ENCODE peak calls at places on chromosomes 6 and 20, in five cellular contexts. M is trophoblast cell, D is IMR-90, I is mesendoderm, L is H9. Q is an unnamed sample.

GRCh38 chr20:4113996-4114603 is 98.7 kb upstream of the RNF24 start:
- DNase-seq in M (no peak), D (no peak), I (peak), L (no peak), Q (no peak)

GRCh38 chr6:35727206-35727934 is 9.5 kb upstream of the ARMC12 start:
- DNase-seq in M (peak), D (peak), I (peak), L (peak), Q (peak)

GRCh38 chr20:41408131-41408789 is 41.6 kb upstream of the EMILIN3 start:
- DNase-seq in M (no peak), D (no peak), I (no peak), L (no peak), Q (no peak)

GRCh38 chr6:125700591-125701353 is 48.7 kb upstream of the HEY2 start:
- DNase-seq in M (no peak), D (no peak), I (peak), L (peak), Q (no peak)

GRCh38 chr20:13221673-13222318 is 722 bp downstream of the ISM1 start:
- DNase-seq in M (peak), D (peak), I (peak), L (peak), Q (peak)

GRCh38 chr20:38018385-38018784 is 14.9 kb downstream of the TTI1 start:
- DNase-seq in M (no peak), D (no peak), I (no peak), L (no peak), Q (no peak)

GRCh38 chr6:5671162-5671561 is 335.6 kb downstream of the NRN1 start:
- DNase-seq in M (peak), D (peak), I (peak), L (no peak), Q (peak)

GRCh38 chr20:884983-885952 is 30.9 kb downstream of the ANGPT4 start:
- DNase-seq in M (peak), D (peak), I (peak), L (peak), Q (peak)

GRCh38 chr20:49367113-49367512 is 89.3 kb upstream of the ZNFX1 start:
- DNase-seq in M (no peak), D (no peak), I (no peak), L (no peak), Q (no peak)

GRCh38 chr20:46293084-46293483 is 15.2 kb downstream of the CDH22 start:
- DNase-seq in M (peak), D (peak), I (peak), L (no peak), Q (peak)

GRCh38 chr6:24951831-24952299 is 16.1 kb upstream of the RIPOR2 start:
- DNase-seq in M (no peak), D (no peak), I (no peak), L (no peak), Q (no peak)

GRCh38 chr6:156869986-156870398 is 92.8 kb downstream of the ARID1B start:
- DNase-seq in M (no peak), D (no peak), I (peak), L (peak), Q (no peak)

GRCh38 chr6:156873654-156874380 is 96.6 kb downstream of the ARID1B start:
- DNase-seq in M (no peak), D (no peak), I (no peak), L (no peak), Q (no peak)

GRCh38 chr6:156875062-156875461 is 97.9 kb downstream of the ARID1B start:
- DNase-seq in M (no peak), D (no peak), I (no peak), L (no peak), Q (no peak)

GRCh38 chr6:156870926-156871539 is 93.9 kb downstream of the ARID1B start:
- DNase-seq in M (no peak), D (no peak), I (no peak), L (no peak), Q (no peak)

GRCh38 chr6:156872903-156873302 is 95.7 kb downstream of the ARID1B start:
- DNase-seq in M (no peak), D (no peak), I (no peak), L (no peak), Q (no peak)
- H2AK5ac ChIP-seq in M (no peak), D (no peak), I (no peak), L (no peak), Q (no peak)

GRCh38 chr6:16184129-16184528 is 54.3 kb upstream of the GMPR start:
- DNase-seq in M (peak), D (peak), I (peak), L (peak), Q (peak)
- H2AK5ac ChIP-seq in M (no peak), D (no peak), I (no peak), L (no peak), Q (peak)

GRCh38 chr6:168683621-168684020 is 242.6 kb downstream of the SMOC2 start:
- DNase-seq in M (no peak), D (no peak), I (no peak), L (no peak), Q (no peak)

GRCh38 chr6:168684906-168685305 is 243.9 kb downstream of the SMOC2 start:
- DNase-seq in M (no peak), D (no peak), I (no peak), L (no peak), Q (no peak)

GRCh38 chr6:168686339-168686738 is 245.4 kb downstream of the SMOC2 start:
- DNase-seq in M (no peak), D (no peak), I (no peak), L (no peak), Q (no peak)

GRCh38 chr6:168686831-168687730 is 246.1 kb downstream of the SMOC2 start:
- DNase-seq in M (peak), D (no peak), I (no peak), L (no peak), Q (no peak)

DNA sequence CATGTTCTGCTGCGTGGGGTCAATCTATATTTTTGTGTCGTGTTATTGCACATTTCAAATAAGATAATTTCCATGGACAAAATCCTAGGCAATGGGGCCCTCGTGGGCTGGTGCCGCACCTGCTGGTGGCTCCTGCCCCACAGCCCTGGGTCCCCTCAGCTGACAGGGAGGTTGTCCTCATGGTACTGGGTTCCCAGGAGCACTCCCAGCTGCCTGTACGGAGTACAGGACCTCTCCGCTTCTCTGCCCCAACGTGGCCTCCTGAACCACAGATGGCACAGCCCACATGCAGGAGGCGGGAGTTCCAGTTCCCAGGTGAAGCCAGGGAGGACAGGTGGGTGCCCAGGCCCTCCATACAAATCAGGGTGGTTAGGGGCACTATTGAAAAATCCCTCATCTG is 243.5 kb downstream of the SMOC2 start:
- DNase-seq in M (no peak), D (no peak), I (no peak), L (no peak), Q (no peak)
- H2AK5ac ChIP-seq in M (peak), D (no peak), I (no peak), L (no peak), Q (no peak)

GRCh38 chr20:33727806-33728205 is 4.0 kb upstream of the ZNF341 start:
- DNase-seq in M (no peak), D (no peak), I (no peak), L (no peak), Q (no peak)
- H2AK5ac ChIP-seq in M (no peak), D (no peak), I (no peak), L (no peak), Q (no peak)

GRCh38 chr6:108966236-108966635 is 118.0 kb downstream of the ARMC2 start:
- DNase-seq in M (peak), D (no peak), I (no peak), L (no peak), Q (no peak)

GRCh38 chr6:108966855-108967755 is 118.9 kb downstream of the ARMC2 start:
- DNase-seq in M (peak), D (peak), I (peak), L (peak), Q (peak)

GRCh38 chr6:108969776-108970175 is 121.6 kb downstream of the ARMC2 start:
- DNase-seq in M (peak), D (no peak), I (no peak), L (no peak), Q (no peak)

GRCh38 chr6:108968325-108968724 is 120.1 kb downstream of the ARMC2 start:
- DNase-seq in M (peak), D (no peak), I (peak), L (peak), Q (no peak)

DNA sequence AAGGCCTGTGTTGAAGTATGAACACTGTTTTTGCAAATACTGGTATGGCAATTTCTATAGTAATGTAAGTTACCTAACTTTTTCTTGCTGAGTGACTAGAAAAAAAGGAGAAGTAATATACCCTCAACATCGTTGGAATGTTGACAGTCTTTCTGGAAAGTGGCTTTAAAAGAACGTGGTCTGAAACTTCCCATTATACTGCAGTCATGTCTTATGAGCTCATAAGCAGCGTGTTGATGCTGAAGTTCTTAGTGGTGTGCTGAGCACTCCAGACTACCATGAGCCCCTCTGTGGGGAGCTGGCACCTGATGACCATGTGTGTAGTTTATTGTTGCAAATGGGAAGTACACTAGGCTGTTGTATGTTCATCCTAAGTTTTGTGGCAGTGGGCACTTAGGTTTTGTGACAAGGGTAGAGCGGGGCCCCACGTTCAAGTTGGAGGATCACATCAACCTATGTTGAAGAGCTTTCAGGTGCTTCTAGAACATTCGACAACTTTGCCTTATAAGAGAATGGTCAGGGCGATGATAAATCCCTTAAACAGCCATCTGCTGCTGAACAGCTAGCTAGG is 120.6 kb downstream of the ARMC2 start:
- DNase-seq in M (peak), D (no peak), I (no peak), L (no peak), Q (no peak)
- H2AK5ac ChIP-seq in M (no peak), D (no peak), I (no peak), L (no peak), Q (no peak)

DNA sequence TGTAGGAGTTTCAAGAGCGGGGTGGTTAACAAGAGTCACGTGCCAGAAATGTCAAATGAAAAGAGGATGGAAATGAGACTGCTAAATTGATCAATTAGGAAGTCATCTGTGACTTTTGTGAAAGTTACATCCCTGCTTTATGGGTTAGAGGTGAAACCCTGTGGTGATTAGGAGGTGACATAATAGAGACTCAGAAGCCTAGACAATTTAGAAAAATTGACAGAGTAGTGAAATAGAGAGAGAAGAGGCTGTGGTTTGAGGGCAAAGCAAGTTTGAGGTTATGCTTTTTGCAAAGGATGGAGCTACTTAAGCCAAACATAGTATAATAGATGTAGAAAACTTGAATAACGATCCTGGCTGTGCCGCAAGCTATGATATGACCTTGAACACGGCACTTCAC is 71.8 kb downstream of the IMPG1 start:
- DNase-seq in M (no peak), D (no peak), I (no peak), L (no peak), Q (no peak)
- H2AK5ac ChIP-seq in M (no peak), D (no peak), I (no peak), L (no peak), Q (no peak)

GRCh38 chr6:105793132-105793531 is 293.0 kb upstream of the PRDM1 start:
- DNase-seq in M (peak), D (no peak), I (peak), L (no peak), Q (no peak)
- H2AK5ac ChIP-seq in M (no peak), D (peak), I (no peak), L (no peak), Q (no peak)

GRCh38 chr6:108873251-108873650 is 25.0 kb downstream of the ARMC2 start:
- DNase-seq in M (no peak), D (no peak), I (no peak), L (no peak), Q (no peak)

GRCh38 chr6:108874470-108875160 is 26.4 kb downstream of the ARMC2 start:
- DNase-seq in M (peak), D (peak), I (no peak), L (no peak), Q (peak)

GRCh38 chr6:108870357-108870756 is 22.1 kb downstream of the ARMC2 start:
- DNase-seq in M (no peak), D (no peak), I (no peak), L (no peak), Q (no peak)

GRCh38 chr6:108873971-108874370 is 25.7 kb downstream of the ARMC2 start:
- DNase-seq in M (peak), D (no peak), I (no peak), L (no peak), Q (no peak)

GRCh38 chr6:108872001-108872974 is 24.1 kb downstream of the ARMC2 start:
- DNase-seq in M (peak), D (no peak), I (peak), L (no peak), Q (no peak)
- H2AK5ac ChIP-seq in M (no peak), D (no peak), I (no peak), L (no peak), Q (no peak)

DNA sequence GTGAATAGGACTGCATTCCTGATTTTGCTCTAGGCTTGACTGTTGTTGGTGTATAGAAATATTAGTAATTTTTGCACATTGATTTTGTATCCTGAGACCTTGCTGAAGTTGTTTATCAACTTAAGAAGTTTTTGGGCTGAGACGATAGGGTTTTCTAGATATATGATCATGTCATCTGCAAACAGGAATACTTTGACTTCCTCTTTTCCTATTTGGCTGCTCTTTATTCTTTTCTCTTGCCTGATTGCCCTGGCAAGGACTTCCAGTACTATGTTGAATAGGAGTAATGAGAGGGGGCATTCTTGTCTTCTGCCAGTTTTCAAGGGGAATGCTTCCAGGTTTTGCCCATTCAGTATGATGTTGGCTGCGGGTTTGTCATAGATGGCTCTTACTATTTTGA is 13.4 kb downstream of the HLA-DOB start:
- DNase-seq in M (no peak), D (no peak), I (no peak), L (no peak), Q (no peak)
- H2AK5ac ChIP-seq in M (no peak), D (no peak), I (no peak), L (no peak), Q (no peak)